ENCODE peak calls at places on chromosomes 3 and 15, in four cellular contexts. X is heart right ventricle, Y is tibial artery, D is lower leg skin. H is an unnamed sample.

GRCh38 chr3:195907730-195908438 is 467 bp downstream of the TNK2 start:
- DNase-seq in D (no peak), X (peak; percentile 43), Y (peak; percentile 41), H (peak; percentile 66)

GRCh38 chr3:64454179-64454578 is 228.9 kb upstream of the PRICKLE2 start:
- DNase-seq in D (no peak), X (no peak), Y (no peak), H (no peak)

GRCh38 chr3:31358473-31359075 is 174.2 kb upstream of the STT3B start:
- DNase-seq in D (no peak), Y (no peak), X (no peak), H (no peak)

GRCh38 chr15:70100495-70101331 is 3.0 kb upstream of the TLE3 start:
- DNase-seq in Y (peak; percentile 44), D (no peak), X (no peak), H (peak; percentile 88)

GRCh38 chr3:125002414-125002811 is 53.4 kb downstream of the HEG1 start:
- DNase-seq in D (no peak), X (no peak), Y (no peak), H (no peak)

GRCh38 chr3:46098319-46098761 is 71.1 kb upstream of the XCR1 start:
- DNase-seq in D (no peak), Y (peak; percentile 82), X (no peak), H (no peak)

GRCh38 chr3:143170676-143171075 is 51.1 kb downstream of the CHST2 start:
- DNase-seq in Y (no peak), X (no peak), D (no peak), H (no peak)

GRCh38 chr3:49718419-49719213 is 868 bp downstream of the AMIGO3 start:
- DNase-seq in D (no peak), Y (no peak), X (no peak), H (peak; percentile 92)

GRCh38 chr3:134846943-134847342 is 51.9 kb downstream of the EPHB1 start:
- DNase-seq in X (peak; percentile 17), Y (no peak), D (no peak), H (no peak)

GRCh38 chr15:66459818-66460615 is 37.5 kb downstream of the SNAPC5 start:
- DNase-seq in X (no peak), Y (no peak), D (no peak), H (no peak)

GRCh38 chr3:40780341-40780800 is 255.6 kb downstream of the ZNF621 start:
- DNase-seq in D (peak; percentile 72), X (peak; percentile 86), Y (peak; percentile 89), H (peak; percentile 95)

GRCh38 chr15:86877171-86877631 is 797.5 kb downstream of the AGBL1 start:
- DNase-seq in X (no peak), Y (no peak), D (no peak), H (no peak)
- TF ChIP-seq CTCF in X (no peak), Y (no peak), D (no peak), H (no peak)

DNA sequence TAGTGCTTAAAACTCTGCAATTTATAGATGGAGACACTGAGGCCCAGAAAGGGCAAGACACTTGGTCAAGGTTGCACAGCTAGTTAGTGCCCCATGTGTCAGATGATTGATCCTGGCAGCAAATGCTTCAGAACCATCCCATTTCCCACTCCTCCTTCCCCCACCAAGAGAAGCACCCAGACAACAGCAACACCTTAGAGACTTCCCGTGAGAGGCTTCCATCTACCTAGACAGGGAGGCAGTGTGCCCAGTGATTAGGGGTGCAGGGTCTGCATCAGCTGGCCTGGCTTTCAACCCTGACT is 77.6 kb downstream of the CORO2B start:
- DNase-seq in D (no peak), X (no peak), Y (no peak), H (no peak)
- TF ChIP-seq CTCF in D (no peak), X (no peak), Y (no peak), H (no peak)

GRCh38 chr3:8755564-8756237 is 13.7 kb downstream of the OXTR start:
- DNase-seq in D (no peak), X (no peak), Y (no peak), H (no peak)
- TF ChIP-seq CTCF in D (no peak), X (no peak), Y (no peak), H (peak; percentile 70)

GRCh38 chr3:118792191-118792590 is 242.5 kb downstream of the IGSF11 start:
- DNase-seq in D (no peak), Y (no peak), X (no peak), H (no peak)

GRCh38 chr3:118793176-118793575 is 241.5 kb downstream of the IGSF11 start:
- DNase-seq in X (no peak), Y (no peak), D (no peak), H (no peak)
- TF ChIP-seq CTCF in X (no peak), Y (no peak), D (no peak), H (no peak)

DNA sequence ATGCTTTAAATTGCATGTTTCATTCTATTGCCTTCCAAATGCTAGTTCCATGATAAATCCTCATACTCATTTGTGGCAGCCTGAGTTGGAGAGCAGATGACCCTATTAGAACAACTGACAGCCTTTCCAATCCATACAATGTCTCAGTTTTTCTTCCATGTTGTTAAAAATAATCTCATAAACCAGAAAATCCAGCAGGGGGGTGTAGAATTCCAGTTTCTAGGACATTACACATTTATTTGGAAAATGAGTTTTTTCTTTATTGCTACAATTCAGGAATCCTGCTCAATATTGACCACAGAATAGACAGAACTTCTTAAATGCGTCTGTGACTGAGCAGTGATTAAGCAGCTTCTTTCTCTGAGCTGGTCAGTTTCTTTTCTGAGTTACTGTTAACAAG is 174.2 kb upstream of the ATP10A start:
- DNase-seq in D (no peak), Y (no peak), X (no peak), H (no peak)
- TF ChIP-seq CTCF in D (no peak), Y (no peak), X (no peak), H (peak; percentile 70)

GRCh38 chr3:129428382-129429079 is at the start of gene EFCAB12:
- DNase-seq in X (peak; percentile 96), Y (peak; percentile 96), D (peak; percentile 95), H (peak; percentile 98)
- TF ChIP-seq CTCF in X (no peak), Y (no peak), D (no peak), H (peak; percentile 23)

H was measured in chondrocyte.